ENCODE peak calls at places on chromosome 5, in nine cellular contexts. One of them, this sample, is unnamed.

GRCh38 chr5:23208959-23209431 is 298.4 kb upstream of the PRDM9 start:
- DNase-seq in HL-60: peak
- DNase-seq in neuronal stem cell: peak
- DNase-seq in HepG2: peak
- DNase-seq in colonic mucosa: no peak
- DNase-seq in astrocyte: no peak
- DNase-seq in mesenchymal stem cell: peak
- DNase-seq in iPS DF 6.9: peak
- DNase-seq in CD4-positive, CD25-positive, alpha-beta regulatory T cell: no peak
- DNase-seq in this sample: no peak

GRCh38 chr5:10635861-10636350 is 72.0 kb downstream of the ANKRD33B start:
- DNase-seq in astrocyte: peak
- DNase-seq in HL-60: no peak
- DNase-seq in iPS DF 6.9: no peak
- DNase-seq in CD4-positive, CD25-positive, alpha-beta regulatory T cell: no peak
- DNase-seq in mesenchymal stem cell: no peak
- DNase-seq in HepG2: no peak
- DNase-seq in colonic mucosa: no peak
- DNase-seq in neuronal stem cell: no peak
- DNase-seq in this sample: no peak

GRCh38 chr5:75639912-75640311 is 28.7 kb downstream of the ANKDD1B start:
- DNase-seq in HL-60: no peak
- DNase-seq in mesenchymal stem cell: no peak
- DNase-seq in neuronal stem cell: no peak
- DNase-seq in HepG2: no peak
- DNase-seq in astrocyte: no peak
- DNase-seq in colonic mucosa: no peak
- DNase-seq in iPS DF 6.9: no peak
- DNase-seq in CD4-positive, CD25-positive, alpha-beta regulatory T cell: no peak
- DNase-seq in this sample: no peak

GRCh38 chr5:43309657-43310056 is 3.6 kb downstream of the HMGCS1 start:
- DNase-seq in iPS DF 6.9: no peak
- DNase-seq in colonic mucosa: no peak
- DNase-seq in HL-60: no peak
- DNase-seq in mesenchymal stem cell: no peak
- DNase-seq in astrocyte: peak
- DNase-seq in HepG2: no peak
- DNase-seq in CD4-positive, CD25-positive, alpha-beta regulatory T cell: no peak
- DNase-seq in neuronal stem cell: no peak
- DNase-seq in this sample: no peak

GRCh38 chr5:61280205-61280604 is 51.9 kb upstream of the ZSWIM6 start:
- DNase-seq in HL-60: no peak
- DNase-seq in astrocyte: peak
- DNase-seq in colonic mucosa: no peak
- DNase-seq in iPS DF 6.9: no peak
- DNase-seq in mesenchymal stem cell: peak
- DNase-seq in HepG2: no peak
- DNase-seq in neuronal stem cell: no peak
- DNase-seq in CD4-positive, CD25-positive, alpha-beta regulatory T cell: no peak
- DNase-seq in this sample: no peak

GRCh38 chr5:10145922-10146321 is 103.8 kb downstream of the ATPSCKMT start:
- DNase-seq in CD4-positive, CD25-positive, alpha-beta regulatory T cell: no peak
- DNase-seq in astrocyte: peak
- DNase-seq in HL-60: no peak
- DNase-seq in iPS DF 6.9: no peak
- DNase-seq in mesenchymal stem cell: peak
- DNase-seq in colonic mucosa: no peak
- DNase-seq in neuronal stem cell: no peak
- DNase-seq in HepG2: peak
- DNase-seq in this sample: peak

GRCh38 chr5:15013654-15014463 is 142.3 kb upstream of the ANKH start:
- DNase-seq in neuronal stem cell: peak
- DNase-seq in colonic mucosa: no peak
- DNase-seq in CD4-positive, CD25-positive, alpha-beta regulatory T cell: no peak
- DNase-seq in mesenchymal stem cell: peak
- DNase-seq in HepG2: peak
- DNase-seq in HL-60: peak
- DNase-seq in astrocyte: peak
- DNase-seq in iPS DF 6.9: no peak
- DNase-seq in this sample: no peak

GRCh38 chr5:23157169-23157568 is 304.0 kb upstream of the CDH12 start:
- DNase-seq in neuronal stem cell: no peak
- DNase-seq in colonic mucosa: no peak
- DNase-seq in astrocyte: no peak
- DNase-seq in mesenchymal stem cell: no peak
- DNase-seq in iPS DF 6.9: no peak
- DNase-seq in CD4-positive, CD25-positive, alpha-beta regulatory T cell: no peak
- DNase-seq in HepG2: no peak
- DNase-seq in HL-60: no peak
- DNase-seq in this sample: no peak

GRCh38 chr5:54610197-54610898 is 92.8 kb downstream of the SNX18 start:
- DNase-seq in CD4-positive, CD25-positive, alpha-beta regulatory T cell: no peak
- DNase-seq in HepG2: no peak
- DNase-seq in mesenchymal stem cell: peak
- DNase-seq in HL-60: peak
- DNase-seq in astrocyte: peak
- DNase-seq in colonic mucosa: no peak
- DNase-seq in neuronal stem cell: no peak
- DNase-seq in iPS DF 6.9: no peak
- DNase-seq in this sample: no peak

GRCh38 chr5:99037668-99038067 is 108.9 kb upstream of the CHD1 start:
- DNase-seq in HepG2: peak
- DNase-seq in HL-60: no peak
- DNase-seq in neuronal stem cell: no peak
- DNase-seq in colonic mucosa: peak
- DNase-seq in CD4-positive, CD25-positive, alpha-beta regulatory T cell: peak
- DNase-seq in mesenchymal stem cell: no peak
- DNase-seq in astrocyte: no peak
- DNase-seq in iPS DF 6.9: no peak
- DNase-seq in this sample: no peak

GRCh38 chr5:137658324-137658723 is 77.6 kb downstream of the KLHL3 start:
- DNase-seq in CD4-positive, CD25-positive, alpha-beta regulatory T cell: no peak
- DNase-seq in HepG2: no peak
- DNase-seq in HL-60: no peak
- DNase-seq in neuronal stem cell: no peak
- DNase-seq in colonic mucosa: no peak
- DNase-seq in mesenchymal stem cell: no peak
- DNase-seq in astrocyte: no peak
- DNase-seq in iPS DF 6.9: no peak
- DNase-seq in this sample: no peak

GRCh38 chr5:126358525-126358924 is 64.7 kb upstream of the GRAMD2B start:
- DNase-seq in HL-60: no peak
- DNase-seq in iPS DF 6.9: no peak
- DNase-seq in CD4-positive, CD25-positive, alpha-beta regulatory T cell: no peak
- DNase-seq in neuronal stem cell: no peak
- DNase-seq in mesenchymal stem cell: peak
- DNase-seq in HepG2: no peak
- DNase-seq in colonic mucosa: no peak
- DNase-seq in astrocyte: peak
- DNase-seq in this sample: no peak

GRCh38 chr5:127824126-127824525 is 120.9 kb downstream of the CCDC192 start:
- DNase-seq in astrocyte: no peak
- DNase-seq in HepG2: no peak
- DNase-seq in iPS DF 6.9: no peak
- DNase-seq in CD4-positive, CD25-positive, alpha-beta regulatory T cell: no peak
- DNase-seq in colonic mucosa: no peak
- DNase-seq in HL-60: no peak
- DNase-seq in mesenchymal stem cell: no peak
- DNase-seq in neuronal stem cell: no peak
- DNase-seq in this sample: no peak

GRCh38 chr5:180866296-180866695 is 5.2 kb upstream of the ZFP62 start:
- DNase-seq in iPS DF 6.9: no peak
- DNase-seq in neuronal stem cell: no peak
- DNase-seq in astrocyte: no peak
- DNase-seq in mesenchymal stem cell: no peak
- DNase-seq in HL-60: no peak
- DNase-seq in colonic mucosa: peak
- DNase-seq in HepG2: no peak
- DNase-seq in CD4-positive, CD25-positive, alpha-beta regulatory T cell: no peak
- DNase-seq in this sample: no peak

GRCh38 chr5:65961644-65962043 is 35.3 kb downstream of the ERBIN start:
- DNase-seq in iPS DF 6.9: no peak
- DNase-seq in HepG2: no peak
- DNase-seq in mesenchymal stem cell: peak
- DNase-seq in colonic mucosa: no peak
- DNase-seq in CD4-positive, CD25-positive, alpha-beta regulatory T cell: no peak
- DNase-seq in HL-60: no peak
- DNase-seq in astrocyte: peak
- DNase-seq in neuronal stem cell: no peak
- DNase-seq in this sample: no peak

GRCh38 chr5:164358531-164359259 is 853.3 kb downstream of the MAT2B start:
- DNase-seq in CD4-positive, CD25-positive, alpha-beta regulatory T cell: no peak
- DNase-seq in HL-60: no peak
- DNase-seq in HepG2: no peak
- DNase-seq in iPS DF 6.9: no peak
- DNase-seq in mesenchymal stem cell: peak
- DNase-seq in neuronal stem cell: no peak
- DNase-seq in colonic mucosa: no peak
- DNase-seq in astrocyte: peak
- DNase-seq in this sample: peak

GRCh38 chr5:111143910-111144309 is 51.8 kb downstream of the WDR36 start:
- DNase-seq in neuronal stem cell: no peak
- DNase-seq in HepG2: no peak
- DNase-seq in colonic mucosa: no peak
- DNase-seq in HL-60: no peak
- DNase-seq in CD4-positive, CD25-positive, alpha-beta regulatory T cell: no peak
- DNase-seq in mesenchymal stem cell: peak
- DNase-seq in iPS DF 6.9: no peak
- DNase-seq in astrocyte: peak
- DNase-seq in this sample: peak

GRCh38 chr5:170390472-170390871 is 1.3 kb upstream of the KCNMB1 start:
- DNase-seq in colonic mucosa: no peak
- DNase-seq in neuronal stem cell: no peak
- DNase-seq in HL-60: no peak
- DNase-seq in iPS DF 6.9: no peak
- DNase-seq in mesenchymal stem cell: no peak
- DNase-seq in astrocyte: no peak
- DNase-seq in CD4-positive, CD25-positive, alpha-beta regulatory T cell: no peak
- DNase-seq in HepG2: no peak
- DNase-seq in this sample: no peak

GRCh38 chr5:130061746-130062145 is 157.5 kb downstream of the CHSY3 start:
- DNase-seq in neuronal stem cell: no peak
- DNase-seq in iPS DF 6.9: no peak
- DNase-seq in mesenchymal stem cell: no peak
- DNase-seq in colonic mucosa: no peak
- DNase-seq in astrocyte: no peak
- DNase-seq in CD4-positive, CD25-positive, alpha-beta regulatory T cell: no peak
- DNase-seq in HL-60: no peak
- DNase-seq in HepG2: no peak
- DNase-seq in this sample: no peak

GRCh38 chr5:38576442-38576841 is 20.0 kb upstream of the LIFR start:
- DNase-seq in CD4-positive, CD25-positive, alpha-beta regulatory T cell: no peak
- DNase-seq in HL-60: no peak
- DNase-seq in astrocyte: no peak
- DNase-seq in neuronal stem cell: no peak
- DNase-seq in iPS DF 6.9: no peak
- DNase-seq in colonic mucosa: no peak
- DNase-seq in mesenchymal stem cell: no peak
- DNase-seq in HepG2: no peak
- DNase-seq in this sample: no peak

GRCh38 chr5:90558344-90559192 is at the start of gene ADGRV1:
- DNase-seq in astrocyte: peak
- DNase-seq in mesenchymal stem cell: peak
- DNase-seq in neuronal stem cell: peak
- DNase-seq in HL-60: no peak
- DNase-seq in HepG2: peak
- DNase-seq in iPS DF 6.9: peak
- DNase-seq in CD4-positive, CD25-positive, alpha-beta regulatory T cell: no peak
- DNase-seq in colonic mucosa: peak
- DNase-seq in this sample: no peak
- H3K4me3 ChIP-seq in astrocyte: peak
- H3K4me3 ChIP-seq in mesenchymal stem cell: peak
- H3K4me3 ChIP-seq in neuronal stem cell: peak
- H3K4me3 ChIP-seq in HL-60: no peak
- H3K4me3 ChIP-seq in HepG2: peak
- H3K4me3 ChIP-seq in iPS DF 6.9: peak
- H3K4me3 ChIP-seq in CD4-positive, CD25-positive, alpha-beta regulatory T cell: no peak
- H3K4me3 ChIP-seq in colonic mucosa: peak
- H3K4me3 ChIP-seq in this sample: peak

GRCh38 chr5:157116483-157116954 is 7.7 kb upstream of the HAVCR2 start:
- DNase-seq in CD4-positive, CD25-positive, alpha-beta regulatory T cell: no peak
- DNase-seq in neuronal stem cell: no peak
- DNase-seq in HepG2: no peak
- DNase-seq in astrocyte: no peak
- DNase-seq in mesenchymal stem cell: no peak
- DNase-seq in HL-60: no peak
- DNase-seq in colonic mucosa: no peak
- DNase-seq in iPS DF 6.9: no peak
- DNase-seq in this sample: no peak
- H3K4me3 ChIP-seq in CD4-positive, CD25-positive, alpha-beta regulatory T cell: no peak
- H3K4me3 ChIP-seq in neuronal stem cell: no peak
- H3K4me3 ChIP-seq in HepG2: no peak
- H3K4me3 ChIP-seq in astrocyte: no peak
- H3K4me3 ChIP-seq in mesenchymal stem cell: no peak
- H3K4me3 ChIP-seq in HL-60: no peak
- H3K4me3 ChIP-seq in colonic mucosa: no peak
- H3K4me3 ChIP-seq in iPS DF 6.9: no peak
- H3K4me3 ChIP-seq in this sample: no peak

GRCh38 chr5:149409268-149409948 is 30.3 kb upstream of the IL17B start:
- DNase-seq in HL-60: no peak
- DNase-seq in CD4-positive, CD25-positive, alpha-beta regulatory T cell: no peak
- DNase-seq in iPS DF 6.9: no peak
- DNase-seq in HepG2: no peak
- DNase-seq in astrocyte: no peak
- DNase-seq in mesenchymal stem cell: peak
- DNase-seq in colonic mucosa: no peak
- DNase-seq in neuronal stem cell: no peak
- DNase-seq in this sample: no peak
- H3K4me3 ChIP-seq in HL-60: no peak
- H3K4me3 ChIP-seq in CD4-positive, CD25-positive, alpha-beta regulatory T cell: no peak
- H3K4me3 ChIP-seq in iPS DF 6.9: no peak
- H3K4me3 ChIP-seq in HepG2: no peak
- H3K4me3 ChIP-seq in astrocyte: peak
- H3K4me3 ChIP-seq in mesenchymal stem cell: peak
- H3K4me3 ChIP-seq in colonic mucosa: peak
- H3K4me3 ChIP-seq in neuronal stem cell: no peak
- H3K4me3 ChIP-seq in this sample: peak

DNA sequence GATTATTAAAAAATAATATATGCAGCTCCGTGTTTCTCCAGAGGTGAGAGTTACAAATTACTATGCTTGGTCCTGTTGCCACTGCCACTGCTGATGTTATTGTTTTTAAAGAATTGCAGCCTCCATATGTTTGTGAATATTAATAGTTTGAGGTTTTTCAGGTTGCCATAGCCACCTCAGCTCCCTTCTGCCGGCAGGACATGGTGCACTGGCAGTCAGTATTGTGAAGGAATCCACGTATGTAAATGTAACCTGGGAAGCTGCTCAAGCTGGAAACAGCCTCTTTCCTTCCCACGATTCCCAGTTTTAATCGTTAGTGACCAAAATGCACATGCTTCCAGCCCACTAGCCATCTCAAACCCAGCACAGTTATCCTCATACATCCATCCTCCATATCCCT is 184.4 kb upstream of the CCNG1 start:
- DNase-seq in HepG2: no peak
- DNase-seq in colonic mucosa: no peak
- DNase-seq in HL-60: no peak
- DNase-seq in mesenchymal stem cell: no peak
- DNase-seq in astrocyte: no peak
- DNase-seq in CD4-positive, CD25-positive, alpha-beta regulatory T cell: no peak
- DNase-seq in neuronal stem cell: no peak
- DNase-seq in iPS DF 6.9: no peak
- DNase-seq in this sample: no peak
- H3K4me3 ChIP-seq in HepG2: no peak
- H3K4me3 ChIP-seq in colonic mucosa: no peak
- H3K4me3 ChIP-seq in HL-60: no peak
- H3K4me3 ChIP-seq in mesenchymal stem cell: no peak
- H3K4me3 ChIP-seq in astrocyte: no peak
- H3K4me3 ChIP-seq in CD4-positive, CD25-positive, alpha-beta regulatory T cell: no peak
- H3K4me3 ChIP-seq in neuronal stem cell: no peak
- H3K4me3 ChIP-seq in iPS DF 6.9: no peak
- H3K4me3 ChIP-seq in this sample: no peak